ENCODE peak calls at places on chromosomes 13 and 19, in nine cellular contexts. H is activated T-cell treated with anti-CD3 and anti-CD28 coated beads, Interleukin-2, amount 50 U/mL, for 72 hours; V is BJ; M is NCI-H226; O is NCI-H1105; Z is substantia nigra; K is stimulated activated CD8-positive, alpha-beta memory T cell treated with anti-CD3 and anti-CD28 coated beads, Interleukin-4, amount 100 ng/mL, for 1 hour; G is GM12865; I is ovary. B is an unnamed sample.
A peak's percentile ranks its signal among the peaks of the same experiment; 100 is the strongest.

GRCh38 chr13:30766957-30767603 is 31.7 kb downstream of the ALOX5AP start:
- DNase-seq in H (peak; percentile 19), V (no peak), M (no peak), O (no peak), Z (no peak), K (no peak), G (peak; percentile 58), I (no peak), B (no peak)

GRCh38 chr19:37719111-37719926 is at the start of gene ZNF607:
- DNase-seq in H (peak; percentile 89), V (peak; percentile 44), M (peak; percentile 68), O (peak; percentile 94), Z (peak; percentile 81), K (peak; percentile 72), G (peak; percentile 93), I (peak; percentile 91), B (peak; percentile 97)

GRCh38 chr19:48511800-48512503 is at the start of gene LMTK3:
- DNase-seq in H (peak; percentile 80), V (no peak), M (peak; percentile 30), O (peak; percentile 85), Z (peak; percentile 86), K (peak; percentile 64), G (peak; percentile 72), I (peak; percentile 33), B (peak; percentile 83)

GRCh38 chr13:87538366-87539052 is 132.7 kb upstream of the SLITRK5 start:
- DNase-seq in H (no peak), V (no peak), M (no peak), O (no peak), Z (no peak), K (no peak), G (no peak), I (no peak), B (no peak)

GRCh38 chr19:15871570-15871969 is 26.3 kb downstream of the CYP4F2 start:
- DNase-seq in H (peak; percentile 24), V (no peak), M (no peak), O (no peak), Z (no peak), K (no peak), G (peak; percentile 44), I (no peak), B (peak; percentile 46)

GRCh38 chr19:18397242-18398202 is at the start of gene LRRC25:
- DNase-seq in H (no peak), V (no peak), M (no peak), O (no peak), Z (no peak), K (no peak), G (peak; percentile 72), I (peak; percentile 57), B (peak; percentile 70)

GRCh38 chr13:90696254-90696653 is 651.2 kb upstream of the MIR17HG start:
- DNase-seq in H (no peak), V (no peak), M (peak; percentile 65), O (no peak), Z (no peak), K (no peak), G (no peak), I (no peak), B (no peak)

GRCh38 chr13:110425444-110425780 is 118.3 kb downstream of the COL4A2 start:
- DNase-seq in H (no peak), V (peak; percentile 91), M (no peak), O (no peak), Z (no peak), K (no peak), G (no peak), I (no peak), B (no peak)

GRCh38 chr19:39254539-39255345 is 6.1 kb upstream of the IFNL4 start:
- DNase-seq in H (no peak), V (no peak), M (no peak), O (no peak), Z (no peak), K (no peak), G (no peak), I (no peak), B (no peak)

GRCh38 chr13:95502216-95502615 is 50.3 kb upstream of the CLDN10 start:
- DNase-seq in H (no peak), V (no peak), M (no peak), O (no peak), Z (no peak), K (no peak), G (no peak), I (no peak), B (no peak)

GRCh38 chr19:1859319-1859718 is 4.1 kb downstream of the KLF16 start:
- DNase-seq in H (no peak), V (no peak), M (no peak), O (no peak), Z (no peak), K (no peak), G (no peak), I (no peak), B (peak; percentile 77)

GRCh38 chr13:31767175-31767900 is 28.0 kb downstream of the RXFP2 start:
- DNase-seq in H (no peak), V (no peak), M (peak; percentile 65), O (no peak), Z (no peak), K (no peak), G (no peak), I (no peak), B (peak; percentile 55)

GRCh38 chr13:70339738-70340137 is 231.5 kb upstream of the KLHL1 start:
- DNase-seq in H (no peak), V (no peak), M (no peak), O (no peak), Z (no peak), K (no peak), G (peak; percentile 18), I (no peak), B (peak; percentile 83)

GRCh38 chr13:76086729-76087128 is 450.6 kb downstream of the LMO7 start:
- DNase-seq in H (no peak), V (no peak), M (no peak), O (no peak), Z (no peak), K (no peak), G (no peak), I (no peak), B (peak; percentile 11)

GRCh38 chr19:41998246-41999020 is 4.4 kb upstream of the ATP1A3 start:
- DNase-seq in H (peak; percentile 73), V (no peak), M (peak; percentile 37), O (peak; percentile 6), Z (no peak), K (no peak), G (peak; percentile 49), I (no peak), B (peak; percentile 59)

GRCh38 chr13:95987841-95988240 is 65.4 kb downstream of the UGGT2 start:
- DNase-seq in H (no peak), V (no peak), M (no peak), O (no peak), Z (no peak), K (no peak), G (no peak), I (no peak), B (no peak)

GRCh38 chr19:39112338-39112890 is 13.2 kb upstream of the PAK4 start:
- DNase-seq in H (no peak), V (no peak), M (peak; percentile 90), O (no peak), Z (no peak), K (no peak), G (no peak), I (no peak), B (no peak)

GRCh38 chr19:21902596-21902995 is 66.6 kb upstream of the ZNF43 start:
- DNase-seq in H (no peak), V (no peak), M (no peak), O (no peak), Z (no peak), K (no peak), G (no peak), I (no peak), B (no peak)

GRCh38 chr19:40220674-40221073 is 2.5 kb upstream of the TTC9B start:
- DNase-seq in H (no peak), V (no peak), M (no peak), O (no peak), Z (no peak), K (no peak), G (no peak), I (no peak), B (no peak)

GRCh38 chr13:36163809-36164308 is 32.7 kb upstream of the DCLK1 start:
- DNase-seq in H (no peak), V (peak; percentile 72), M (peak; percentile 89), O (peak; percentile 83), Z (no peak), K (no peak), G (no peak), I (peak; percentile 40), B (no peak)

GRCh38 chr13:99803141-99803540 is 168.4 kb downstream of the ZIC5 start:
- DNase-seq in H (no peak), V (no peak), M (no peak), O (no peak), Z (no peak), K (no peak), G (no peak), I (no peak), B (no peak)

GRCh38 chr19:35345671-35346111 is 2.0 kb upstream of the FFAR1 start:
- DNase-seq in H (no peak), V (no peak), M (no peak), O (no peak), Z (no peak), K (no peak), G (no peak), I (no peak), B (no peak)

GRCh38 chr19:18233224-18233825 is 7.1 kb upstream of the PDE4C start:
- DNase-seq in H (peak; percentile 65), V (no peak), M (peak; percentile 58), O (no peak), Z (no peak), K (peak; percentile 9), G (peak; percentile 34), I (peak; percentile 57), B (no peak)

GRCh38 chr19:35213678-35214632 is 14.6 kb downstream of the FAM187B start:
- DNase-seq in H (peak; percentile 86), V (no peak), M (peak; percentile 75), O (peak; percentile 93), Z (no peak), K (peak; percentile 62), G (peak; percentile 96), I (peak; percentile 28), B (no peak)

GRCh38 chr13:112455476-112456059 is 79.4 kb downstream of the SPACA7 start:
- DNase-seq in H (no peak), V (no peak), M (no peak), O (no peak), Z (no peak), K (no peak), G (no peak), I (no peak), B (no peak)

GRCh38 chr19:47348819-47349795 is at the start of gene DHX34:
- DNase-seq in H (peak; percentile 99), V (peak; percentile 98), M (peak; percentile 94), O (peak; percentile 96), Z (peak; percentile 96), K (peak; percentile 98), G (peak; percentile 100), I (peak; percentile 99), B (peak; percentile 99)